ENCODE peak calls at places on chromosomes 4 and X, in five cellular contexts. H is dorsolateral prefrontal cortex; O is stimulated activated naive CD8-positive, alpha-beta T cell treated with anti-CD3 and anti-CD28 coated beads, Interleukin-15, Interleukin-2, amounts not matched to agents 100 U/mL and 50 U/mL, for 24 hours; U is MCF 10A; Q is hypothalamus. W is an unnamed sample.

GRCh38 chrX:69388526-69388925 is 115.6 kb upstream of the NALF2 start:
- DNase-seq in H (no peak), O (no peak), U (peak; percentile 18), Q (no peak), W (no peak)

GRCh38 chr4:93370256-93370655 is 458.3 kb upstream of the ATOH1 start:
- DNase-seq in O (no peak), Q (no peak), U (no peak), H (no peak), W (no peak)

GRCh38 chrX:46912673-46913491 is 661 bp downstream of the JADE3 start:
- DNase-seq in U (peak; percentile 38), H (no peak), O (peak; percentile 48), Q (peak; percentile 10), W (peak; percentile 46)

GRCh38 chrX:3227526-3227925 is 118.9 kb downstream of the MXRA5 start:
- DNase-seq in H (no peak), O (no peak), Q (no peak), U (no peak), W (no peak)

GRCh38 chr4:1632109-1633104 is 51.7 kb downstream of the FAM53A start:
- DNase-seq in O (no peak), U (no peak), H (no peak), Q (no peak), W (no peak)

GRCh38 chr4:89489338-89489771 is 181.8 kb upstream of the GPRIN3 start:
- DNase-seq in O (no peak), H (no peak), Q (no peak), U (no peak), W (no peak)

GRCh38 chrX:68997911-68998310 is 167.3 kb downstream of the PJA1 start:
- DNase-seq in H (no peak), Q (no peak), O (no peak), U (peak; percentile 71), W (no peak)

GRCh38 chr4:18480928-18481327 is 459.4 kb upstream of the LCORL start:
- DNase-seq in U (no peak), H (no peak), Q (no peak), O (no peak), W (no peak)

GRCh38 chr4:139077567-139078355 is 62.2 kb downstream of the NOCT start:
- DNase-seq in Q (no peak), O (no peak), U (no peak), H (no peak), W (no peak)

GRCh38 chrX:71118032-71118984 is at the start of gene MED12:
- DNase-seq in H (peak; percentile 78), O (peak; percentile 86), U (peak; percentile 68), Q (peak; percentile 60), W (peak; percentile 54)

GRCh38 chrX:53239474-53239873 is 14.5 kb upstream of the KDM5C start:
- DNase-seq in U (peak; percentile 10), Q (no peak), H (no peak), O (peak; percentile 65), W (no peak)

GRCh38 chrX:72712094-72712755 is 1.9 kb downstream of the PHKA1 start:
- DNase-seq in Q (no peak), O (no peak), H (no peak), U (no peak), W (no peak)

GRCh38 chrX:50818986-50819385 is 5.0 kb upstream of the SHROOM4 start:
- DNase-seq in U (no peak), H (no peak), O (no peak), Q (no peak), W (no peak)

GRCh38 chrX:138925330-138925729 is 213.8 kb upstream of the FGF13 start:
- DNase-seq in H (no peak), O (no peak), U (peak; percentile 89), Q (no peak), W (no peak)